ENCODE peak calls at places on chromosome 21, in seven cellular contexts. One of them, this sample, is unnamed.

GRCh38 chr21:25879203-25879602 is 144.4 kb downstream of the GABPA start:
- DNase-seq in LNCaP clone FGC: no peak
- DNase-seq in K562: no peak
- DNase-seq in IMR-90: no peak
- DNase-seq in body of pancreas: no peak
- DNase-seq in A673: no peak
- DNase-seq in GM23338: no peak
- DNase-seq in this sample: no peak

GRCh38 chr21:16536661-16537359 is 807.0 kb downstream of the USP25 start:
- DNase-seq in A673: peak; percentile 20
- DNase-seq in GM23338: no peak
- DNase-seq in K562: no peak
- DNase-seq in IMR-90: peak; percentile 6
- DNase-seq in body of pancreas: no peak
- DNase-seq in LNCaP clone FGC: no peak
- DNase-seq in this sample: peak; percentile 49

GRCh38 chr21:29406385-29406784 is 107.7 kb downstream of the BACH1 start:
- DNase-seq in GM23338: no peak
- DNase-seq in body of pancreas: no peak
- DNase-seq in LNCaP clone FGC: no peak
- DNase-seq in IMR-90: no peak
- DNase-seq in A673: no peak
- DNase-seq in K562: no peak
- DNase-seq in this sample: no peak

GRCh38 chr21:46604975-46605758 is at the start of gene S100B:
- DNase-seq in LNCaP clone FGC: no peak
- DNase-seq in GM23338: peak; percentile 33
- DNase-seq in A673: peak; percentile 42
- DNase-seq in K562: peak; percentile 13
- DNase-seq in body of pancreas: no peak
- DNase-seq in IMR-90: no peak
- DNase-seq in this sample: no peak

GRCh38 chr21:34865922-34866271 is 183.2 kb downstream of the RUNX1 start:
- DNase-seq in A673: no peak
- DNase-seq in body of pancreas: no peak
- DNase-seq in IMR-90: no peak
- DNase-seq in GM23338: peak; percentile 93
- DNase-seq in K562: no peak
- DNase-seq in LNCaP clone FGC: no peak
- DNase-seq in this sample: no peak

GRCh38 chr21:28337319-28337718 is 655.4 kb downstream of the LTN1 start:
- DNase-seq in body of pancreas: no peak
- DNase-seq in LNCaP clone FGC: peak; percentile 65
- DNase-seq in IMR-90: peak; percentile 78
- DNase-seq in A673: peak; percentile 66
- DNase-seq in K562: no peak
- DNase-seq in GM23338: peak; percentile 45
- DNase-seq in this sample: peak; percentile 75

GRCh38 chr21:34576043-34576466 is 38.9 kb downstream of the RCAN1 start:
- DNase-seq in LNCaP clone FGC: peak; percentile 52
- DNase-seq in A673: no peak
- DNase-seq in GM23338: no peak
- DNase-seq in K562: no peak
- DNase-seq in body of pancreas: no peak
- DNase-seq in IMR-90: peak; percentile 60
- DNase-seq in this sample: no peak

GRCh38 chr21:19999369-20000272 is 998.6 kb upstream of the NCAM2 start:
- DNase-seq in K562: peak; percentile 5
- DNase-seq in GM23338: no peak
- DNase-seq in body of pancreas: no peak
- DNase-seq in LNCaP clone FGC: no peak
- DNase-seq in IMR-90: no peak
- DNase-seq in A673: no peak
- DNase-seq in this sample: no peak

GRCh38 chr21:28018741-28019669 is 973.7 kb downstream of the LTN1 start:
- DNase-seq in K562: no peak
- DNase-seq in GM23338: peak; percentile 5
- DNase-seq in IMR-90: peak; percentile 5
- DNase-seq in LNCaP clone FGC: no peak
- DNase-seq in A673: no peak
- DNase-seq in body of pancreas: peak; percentile 54
- DNase-seq in this sample: peak; percentile 26

GRCh38 chr21:21232320-21232719 is 234.1 kb downstream of the NCAM2 start:
- DNase-seq in LNCaP clone FGC: peak; percentile 54
- DNase-seq in IMR-90: peak; percentile 71
- DNase-seq in GM23338: peak; percentile 21
- DNase-seq in body of pancreas: no peak
- DNase-seq in K562: no peak
- DNase-seq in A673: peak; percentile 68
- DNase-seq in this sample: peak; percentile 88

GRCh38 chr21:35940074-35940927 is 120.0 kb downstream of the SETD4 start:
- DNase-seq in K562: peak; percentile 52
- DNase-seq in body of pancreas: peak; percentile 24
- DNase-seq in GM23338: peak; percentile 80
- DNase-seq in LNCaP clone FGC: peak; percentile 48
- DNase-seq in IMR-90: peak; percentile 81
- DNase-seq in A673: peak; percentile 81
- DNase-seq in this sample: peak; percentile 88

GRCh38 chr21:34199121-34199910 is 125.9 kb downstream of the MRPS6 start:
- DNase-seq in IMR-90: no peak
- DNase-seq in A673: no peak
- DNase-seq in GM23338: no peak
- DNase-seq in LNCaP clone FGC: no peak
- DNase-seq in body of pancreas: no peak
- DNase-seq in K562: no peak
- DNase-seq in this sample: peak; percentile 66

GRCh38 chr21:45874716-45875415 is 106.7 kb upstream of the COL6A1 start:
- DNase-seq in IMR-90: peak; percentile 98
- DNase-seq in body of pancreas: no peak
- DNase-seq in GM23338: no peak
- DNase-seq in A673: peak; percentile 62
- DNase-seq in LNCaP clone FGC: no peak
- DNase-seq in K562: no peak
- DNase-seq in this sample: peak; percentile 98

GRCh38 chr21:31731112-31731801 is 661 bp downstream of the SCAF4 start:
- DNase-seq in body of pancreas: peak; percentile 50
- DNase-seq in IMR-90: no peak
- DNase-seq in A673: peak; percentile 40
- DNase-seq in LNCaP clone FGC: no peak
- DNase-seq in K562: peak; percentile 74
- DNase-seq in GM23338: peak; percentile 62
- DNase-seq in this sample: peak; percentile 24

GRCh38 chr21:45255381-45256020 is 32.2 kb downstream of the POFUT2 start:
- DNase-seq in IMR-90: no peak
- DNase-seq in A673: no peak
- DNase-seq in K562: peak; percentile 64
- DNase-seq in body of pancreas: no peak
- DNase-seq in LNCaP clone FGC: no peak
- DNase-seq in GM23338: no peak
- DNase-seq in this sample: no peak

GRCh38 chr21:25396135-25396711 is 211.1 kb downstream of the MRPL39 start:
- DNase-seq in A673: no peak
- DNase-seq in GM23338: no peak
- DNase-seq in IMR-90: no peak
- DNase-seq in body of pancreas: no peak
- DNase-seq in K562: no peak
- DNase-seq in LNCaP clone FGC: no peak
- DNase-seq in this sample: no peak

GRCh38 chr21:31459457-31459856 is 115.4 kb upstream of the TIAM1 start:
- DNase-seq in GM23338: peak; percentile 66
- DNase-seq in K562: peak; percentile 48
- DNase-seq in LNCaP clone FGC: no peak
- DNase-seq in body of pancreas: no peak
- DNase-seq in IMR-90: no peak
- DNase-seq in A673: peak; percentile 21
- DNase-seq in this sample: no peak

GRCh38 chr21:28229811-28230210 is 762.9 kb downstream of the LTN1 start:
- DNase-seq in A673: no peak
- DNase-seq in LNCaP clone FGC: peak; percentile 8
- DNase-seq in K562: no peak
- DNase-seq in GM23338: no peak
- DNase-seq in IMR-90: peak; percentile 93
- DNase-seq in body of pancreas: no peak
- DNase-seq in this sample: peak; percentile 80

GRCh38 chr21:36776981-36777617 is 78.2 kb downstream of the SIM2 start:
- DNase-seq in body of pancreas: no peak
- DNase-seq in LNCaP clone FGC: no peak
- DNase-seq in IMR-90: peak; percentile 9
- DNase-seq in GM23338: no peak
- DNase-seq in A673: no peak
- DNase-seq in K562: no peak
- DNase-seq in this sample: no peak

GRCh38 chr21:38797470-38797869 is 8.3 kb upstream of the ETS2 start:
- DNase-seq in LNCaP clone FGC: no peak
- DNase-seq in A673: no peak
- DNase-seq in K562: peak; percentile 89
- DNase-seq in GM23338: no peak
- DNase-seq in body of pancreas: no peak
- DNase-seq in IMR-90: no peak
- DNase-seq in this sample: no peak

GRCh38 chr21:38795475-38795874 is 10.3 kb upstream of the ETS2 start:
- DNase-seq in LNCaP clone FGC: no peak
- DNase-seq in K562: no peak
- DNase-seq in GM23338: no peak
- DNase-seq in body of pancreas: no peak
- DNase-seq in A673: no peak
- DNase-seq in IMR-90: no peak
- DNase-seq in this sample: no peak

GRCh38 chr21:38794978-38795377 is 10.8 kb upstream of the ETS2 start:
- DNase-seq in IMR-90: no peak
- DNase-seq in body of pancreas: no peak
- DNase-seq in K562: no peak
- DNase-seq in A673: no peak
- DNase-seq in LNCaP clone FGC: no peak
- DNase-seq in GM23338: no peak
- DNase-seq in this sample: no peak

GRCh38 chr21:38798081-38798480 is 7.6 kb upstream of the ETS2 start:
- DNase-seq in GM23338: no peak
- DNase-seq in A673: no peak
- DNase-seq in body of pancreas: no peak
- DNase-seq in LNCaP clone FGC: no peak
- DNase-seq in IMR-90: no peak
- DNase-seq in K562: no peak
- DNase-seq in this sample: no peak

DNA sequence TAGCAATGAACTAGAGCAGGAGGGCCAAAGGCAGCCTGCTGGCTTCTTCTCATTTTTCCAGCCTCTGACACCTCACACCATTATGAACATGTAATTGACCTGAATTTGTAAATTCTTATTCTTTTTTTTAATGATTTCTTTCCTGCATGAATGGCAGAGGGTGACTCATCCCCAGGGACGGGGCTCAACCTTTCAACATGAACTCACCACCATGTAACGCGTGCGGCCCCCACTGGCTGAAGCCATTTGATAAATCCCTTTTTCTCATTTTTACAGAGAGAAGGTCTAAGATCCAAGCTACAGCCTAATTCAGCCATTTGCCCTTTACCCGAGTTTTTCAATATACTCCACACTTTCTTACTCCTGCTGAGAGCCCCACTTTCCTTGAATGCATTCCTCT is 9.3 kb upstream of the ETS2 start:
- DNase-seq in GM23338: no peak
- DNase-seq in K562: peak; percentile 46
- DNase-seq in A673: no peak
- DNase-seq in LNCaP clone FGC: no peak
- DNase-seq in IMR-90: peak; percentile 56
- DNase-seq in body of pancreas: no peak
- DNase-seq in this sample: peak; percentile 79
- TF ChIP-seq CTCF in GM23338: no peak
- TF ChIP-seq CTCF in K562: peak; percentile 55
- TF ChIP-seq CTCF in A673: no peak
- TF ChIP-seq CTCF in LNCaP clone FGC: no peak
- TF ChIP-seq CTCF in IMR-90: peak; percentile 44
- TF ChIP-seq CTCF in body of pancreas: no peak
- TF ChIP-seq CTCF in this sample: peak; percentile 57

GRCh38 chr21:32812035-32812434 is 40.5 kb upstream of the PAXBP1 start:
- DNase-seq in K562: no peak
- DNase-seq in A673: no peak
- DNase-seq in GM23338: no peak
- DNase-seq in IMR-90: peak; percentile 10
- DNase-seq in LNCaP clone FGC: no peak
- DNase-seq in body of pancreas: no peak
- DNase-seq in this sample: no peak
- H3K4me3 ChIP-seq in K562: no peak overlapping the region
- H3K4me3 ChIP-seq in A673: no peak overlapping the region
- H3K4me3 ChIP-seq in GM23338: no peak overlapping the region
- H3K4me3 ChIP-seq in IMR-90: no peak overlapping the region
- H3K4me3 ChIP-seq in LNCaP clone FGC: no peak overlapping the region
- H3K4me3 ChIP-seq in body of pancreas: no peak overlapping the region
- H3K4me3 ChIP-seq in this sample: no peak overlapping the region

GRCh38 chr21:40269239-40269638 is 402.0 kb downstream of the PCP4 start:
- DNase-seq in LNCaP clone FGC: no peak
- DNase-seq in IMR-90: no peak
- DNase-seq in body of pancreas: no peak
- DNase-seq in GM23338: no peak
- DNase-seq in K562: no peak
- DNase-seq in A673: no peak
- DNase-seq in this sample: no peak

GRCh38 chr21:40270134-40270533 is 402.9 kb downstream of the PCP4 start:
- DNase-seq in K562: no peak
- DNase-seq in LNCaP clone FGC: no peak
- DNase-seq in GM23338: no peak
- DNase-seq in A673: no peak
- DNase-seq in body of pancreas: no peak
- DNase-seq in IMR-90: no peak
- DNase-seq in this sample: no peak

GRCh38 chr21:40276001-40276400 is 408.8 kb downstream of the PCP4 start:
- DNase-seq in K562: no peak
- DNase-seq in LNCaP clone FGC: no peak
- DNase-seq in IMR-90: no peak
- DNase-seq in GM23338: no peak
- DNase-seq in body of pancreas: no peak
- DNase-seq in A673: no peak
- DNase-seq in this sample: no peak

GRCh38 chr21:40271169-40271568 is 403.9 kb downstream of the PCP4 start:
- DNase-seq in GM23338: peak; percentile 1
- DNase-seq in body of pancreas: no peak
- DNase-seq in A673: no peak
- DNase-seq in LNCaP clone FGC: no peak
- DNase-seq in IMR-90: no peak
- DNase-seq in K562: no peak
- DNase-seq in this sample: no peak

DNA sequence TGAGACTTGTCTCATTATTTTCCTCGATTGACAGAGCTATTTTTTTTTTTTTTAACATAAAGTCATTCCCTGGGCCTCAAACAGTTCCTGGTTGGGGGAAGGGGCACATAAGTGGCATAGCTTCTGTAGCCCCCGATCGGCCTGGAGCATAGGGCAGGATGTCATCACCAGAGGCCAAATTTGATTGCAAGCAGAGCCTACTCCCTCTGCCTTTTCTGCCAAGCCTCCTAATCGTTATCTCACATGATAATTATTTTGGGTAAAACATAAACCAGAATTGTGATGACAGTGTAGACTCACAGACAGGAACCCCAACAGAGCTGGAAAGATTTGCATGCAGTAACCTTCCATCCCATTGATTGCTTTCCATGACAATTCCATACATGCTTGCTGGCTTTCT is 404.8 kb downstream of the PCP4 start:
- DNase-seq in body of pancreas: no peak
- DNase-seq in IMR-90: no peak
- DNase-seq in K562: no peak
- DNase-seq in GM23338: no peak
- DNase-seq in A673: no peak
- DNase-seq in LNCaP clone FGC: no peak
- DNase-seq in this sample: no peak
- TF ChIP-seq CTCF in body of pancreas: no peak
- TF ChIP-seq CTCF in IMR-90: no peak
- TF ChIP-seq CTCF in K562: no peak
- TF ChIP-seq CTCF in GM23338: no peak
- TF ChIP-seq CTCF in A673: no peak
- TF ChIP-seq CTCF in LNCaP clone FGC: no peak
- TF ChIP-seq CTCF in this sample: no peak

GRCh38 chr21:42063578-42064521 is 7.3 kb upstream of the UMODL1 start:
- DNase-seq in K562: no peak
- DNase-seq in A673: no peak
- DNase-seq in GM23338: peak; percentile 20
- DNase-seq in IMR-90: no peak
- DNase-seq in LNCaP clone FGC: no peak
- DNase-seq in body of pancreas: peak; percentile 49
- DNase-seq in this sample: no peak
- H3K4me3 ChIP-seq in K562: no peak overlapping the region
- H3K4me3 ChIP-seq in A673: no peak overlapping the region
- H3K4me3 ChIP-seq in GM23338: no peak overlapping the region
- H3K4me3 ChIP-seq in IMR-90: no peak overlapping the region
- H3K4me3 ChIP-seq in LNCaP clone FGC: no peak overlapping the region
- H3K4me3 ChIP-seq in body of pancreas: no peak overlapping the region
- H3K4me3 ChIP-seq in this sample: no peak overlapping the region

This sample was measured in choroid plexus epithelial cell.